ENCODE peak calls at places on chromosome 14, in five cellular contexts. A is HFF-Myc; O is CD8-positive, alpha-beta T cell; U is stomach; L is right lobe of liver. B is an unnamed sample.

GRCh38 chr14:48925184-48925583 is 661.0 kb downstream of the RPS29 start:
- DNase-seq in A (no peak), L (no peak), U (no peak), O (no peak), B (no peak)

GRCh38 chr14:78341827-78342389 is 171.7 kb downstream of the NRXN3 start:
- DNase-seq in U (no peak), O (no peak), A (no peak), L (no peak), B (no peak)

GRCh38 chr14:104363891-104364760 is 215.4 kb upstream of the C14orf180 start:
- DNase-seq in L (peak), U (peak), A (no peak), O (no peak), B (no peak)

GRCh38 chr14:63486729-63487128 is 56.4 kb downstream of the PPP2R5E start:
- DNase-seq in U (no peak), L (no peak), A (no peak), O (no peak), B (no peak)

GRCh38 chr14:36517242-36518030 is 2.6 kb downstream of the NKX2-1 start:
- DNase-seq in A (no peak), U (no peak), L (no peak), O (no peak), B (no peak)

GRCh38 chr14:50964683-50965390 is 20.6 kb upstream of the PYGL start:
- DNase-seq in A (no peak), L (no peak), U (peak), O (no peak), B (peak)

GRCh38 chr14:106691601-106692291 is 1165.4 kb downstream of the TMEM121 start:
- DNase-seq in U (peak), O (peak), A (no peak), L (peak), B (peak)

GRCh38 chr14:101002738-101003137 is 99.2 kb upstream of the RTL1 start:
- DNase-seq in L (no peak), A (no peak), O (no peak), U (no peak), B (no peak)

GRCh38 chr14:23984891-23985607 is 3.7 kb upstream of the DHRS4L2 start:
- DNase-seq in L (no peak), A (peak), O (no peak), U (peak), B (no peak)

GRCh38 chr14:49545071-49545470 is 41.1 kb downstream of the RPS29 start:
- DNase-seq in A (no peak), L (no peak), U (no peak), O (no peak), B (no peak)

GRCh38 chr14:103854822-103855733 is 7.7 kb upstream of the PPP1R13B start:
- DNase-seq in U (peak), A (no peak), L (no peak), O (no peak), B (no peak)

GRCh38 chr14:97312910-97313309 is 515.7 kb downstream of the VRK1 start:
- DNase-seq in L (no peak), O (no peak), A (no peak), U (no peak), B (no peak)

GRCh38 chr14:89477391-89477790 is 60.4 kb upstream of the FOXN3 start:
- DNase-seq in O (no peak), U (peak), L (no peak), A (no peak), B (peak)

GRCh38 chr14:28609228-28609828 is 157.3 kb upstream of the FOXG1 start:
- DNase-seq in L (peak), A (peak), U (peak), O (no peak), B (peak)

GRCh38 chr14:106694638-106695393 is 1168.4 kb downstream of the TMEM121 start:
- DNase-seq in U (no peak), O (peak), L (no peak), A (no peak), B (peak)

GRCh38 chr14:58491593-58491992 is 64.1 kb downstream of the KIAA0586 start:
- DNase-seq in A (no peak), O (no peak), U (no peak), L (no peak), B (no peak)

GRCh38 chr14:91751719-91752118 is 19.8 kb upstream of the CATSPERB start:
- DNase-seq in U (no peak), L (no peak), O (no peak), A (no peak), B (no peak)

GRCh38 chr14:101774006-101774755 is 12.7 kb downstream of the PPP2R5C start:
- DNase-seq in U (no peak), A (no peak), L (no peak), O (no peak), B (no peak)

GRCh38 chr14:95452890-95453712 is 63.3 kb downstream of the SYNE3 start:
- DNase-seq in O (no peak), A (no peak), U (no peak), L (no peak), B (no peak)

GRCh38 chr14:23610090-23610814 is 25.9 kb upstream of the DHRS2 start:
- DNase-seq in A (no peak), L (peak), O (no peak), U (no peak), B (no peak)

GRCh38 chr14:33369041-33369440 is 430.4 kb downstream of the NPAS3 start:
- DNase-seq in U (no peak), L (no peak), O (no peak), A (no peak), B (no peak)

GRCh38 chr14:57189070-57189469 is 79.6 kb downstream of the EXOC5 start:
- DNase-seq in L (no peak), A (peak), U (no peak), O (no peak), B (peak)

GRCh38 chr14:102141797-102142196 is 2.1 kb downstream of the WDR20 start:
- DNase-seq in A (no peak), U (no peak), O (no peak), L (no peak), B (no peak)

GRCh38 chr14:105356927-105357326 is 41.4 kb upstream of the TEX22 start:
- DNase-seq in A (no peak), O (no peak), U (no peak), L (no peak), B (no peak)

GRCh38 chr14:31057701-31058364 is 31.7 kb upstream of the STRN3 start:
- DNase-seq in U (no peak), L (no peak), A (no peak), O (no peak), B (no peak)

GRCh38 chr14:29654910-29655590 is 272.6 kb downstream of the PRKD1 start:
- DNase-seq in U (no peak), A (no peak), O (no peak), L (no peak), B (no peak)

GRCh38 chr14:93115069-93115919 is 431 bp downstream of the ITPK1 start:
- DNase-seq in A (no peak), L (peak), U (peak), O (peak), B (peak)

GRCh38 chr14:53742226-53742607 is 214.4 kb downstream of the BMP4 start:
- DNase-seq in O (no peak), A (no peak), L (no peak), U (no peak), B (no peak)

GRCh38 chr14:61965030-61965745 is 203.0 kb downstream of the SNAPC1 start:
- DNase-seq in A (peak), U (no peak), L (no peak), O (no peak), B (no peak)

GRCh38 chr14:33691907-33692306 is 259.0 kb downstream of the EGLN3 start:
- DNase-seq in O (no peak), U (no peak), A (no peak), L (no peak), B (no peak)

GRCh38 chr14:100775831-100776591 is 49.3 kb downstream of the DLK1 start:
- DNase-seq in O (no peak), U (peak), A (no peak), L (no peak), B (no peak)

GRCh38 chr14:55802986-55803431 is 223.0 kb downstream of the KTN1 start:
- DNase-seq in A (no peak), U (no peak), O (no peak), L (no peak), B (no peak)

GRCh38 chr14:29227631-29228030 is 461.0 kb downstream of the FOXG1 start:
- DNase-seq in L (no peak), O (no peak), A (no peak), U (no peak), B (no peak)

GRCh38 chr14:25111061-25111601 is 61.2 kb upstream of the STXBP6 start:
- DNase-seq in U (peak), O (no peak), L (no peak), A (peak), B (no peak)

GRCh38 chr14:105102893-105103292 is 37.7 kb upstream of the GPR132 start:
- DNase-seq in U (no peak), L (no peak), A (no peak), O (no peak), B (no peak)

GRCh38 chr14:94128216-94128839 is 1.1 kb downstream of the IFI27L2 start:
- DNase-seq in L (no peak), A (no peak), O (no peak), U (peak), B (peak)
- H3K4me3 ChIP-seq in L (no peak), A (peak), O (no peak), U (no peak), B (no peak)

GRCh38 chr14:99363051-99363450 is 91.1 kb upstream of the BCL11B start:
- DNase-seq in O (no peak), A (no peak), L (no peak), U (no peak), B (no peak)

GRCh38 chr14:99359906-99360305 is 87.9 kb upstream of the BCL11B start:
- DNase-seq in L (no peak), O (no peak), A (no peak), U (no peak), B (no peak)

GRCh38 chr14:99363616-99364290 is 91.8 kb upstream of the BCL11B start:
- DNase-seq in L (no peak), U (no peak), O (no peak), A (no peak), B (no peak)

GRCh38 chr14:99361596-99362220 is 89.7 kb upstream of the BCL11B start:
- DNase-seq in A (no peak), U (no peak), O (no peak), L (no peak), B (no peak)

DNA sequence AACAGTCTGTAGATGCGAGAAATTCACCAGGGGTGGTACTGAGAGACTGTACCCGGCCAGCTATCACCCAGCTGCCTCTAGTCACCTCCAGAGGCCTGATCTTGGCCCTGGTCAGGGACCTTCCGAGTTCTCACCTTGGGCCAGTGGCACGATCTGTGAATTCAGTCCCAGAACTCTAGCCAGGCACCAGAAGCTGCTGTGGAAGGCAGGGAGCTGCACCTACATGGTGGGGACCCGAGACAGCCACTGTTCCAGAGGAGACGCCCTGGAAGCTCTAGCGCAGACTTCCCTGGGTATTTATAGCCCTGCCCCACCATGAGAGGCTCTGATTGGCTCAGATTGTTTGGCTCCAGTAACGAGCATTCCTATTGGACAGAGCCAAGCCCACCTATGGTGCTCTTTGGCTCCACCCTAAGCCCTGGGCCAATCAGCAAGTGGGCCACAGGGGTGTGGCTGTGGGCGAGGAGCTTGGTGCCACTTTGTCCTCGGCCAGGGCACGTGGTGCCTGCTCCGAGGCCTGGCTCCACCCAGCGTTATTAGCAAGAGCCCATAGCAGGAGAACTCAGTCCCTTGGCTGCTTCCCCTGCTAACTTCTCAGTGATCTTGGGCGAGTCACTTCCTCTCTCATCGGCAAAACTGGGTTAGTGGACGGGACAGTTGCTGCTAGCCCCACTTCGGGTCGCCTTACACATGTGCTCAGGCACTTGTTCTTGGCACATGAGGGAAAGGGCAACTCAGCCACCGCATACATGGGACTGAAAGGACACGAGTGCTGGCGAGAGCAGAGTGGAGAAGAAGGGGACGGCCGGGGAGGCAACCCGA is 89.0 kb upstream of the BCL11B start:
- DNase-seq in L (no peak), A (no peak), U (no peak), O (no peak), B (peak)
- H3K4me3 ChIP-seq in L (no peak), A (no peak), U (no peak), O (no peak), B (peak)

GRCh38 chr14:68787235-68787727 is 5.6 kb downstream of the ZFP36L1 start:
- DNase-seq in L (no peak), A (no peak), O (peak), U (peak), B (peak)
- H3K4me3 ChIP-seq in L (peak), A (no peak), O (peak), U (peak), B (no peak)

GRCh38 chr14:99234366-99234765 is 37.6 kb downstream of the BCL11B start:
- DNase-seq in L (no peak), U (no peak), O (no peak), A (no peak), B (no peak)

GRCh38 chr14:99236386-99237133 is 35.4 kb downstream of the BCL11B start:
- DNase-seq in A (no peak), L (no peak), O (peak), U (no peak), B (no peak)

GRCh38 chr14:99234982-99235491 is 37.0 kb downstream of the BCL11B start:
- DNase-seq in U (no peak), O (peak), L (no peak), A (no peak), B (no peak)

GRCh38 chr14:99237288-99237687 is 34.7 kb downstream of the BCL11B start:
- DNase-seq in A (no peak), O (peak), L (no peak), U (no peak), B (no peak)

DNA sequence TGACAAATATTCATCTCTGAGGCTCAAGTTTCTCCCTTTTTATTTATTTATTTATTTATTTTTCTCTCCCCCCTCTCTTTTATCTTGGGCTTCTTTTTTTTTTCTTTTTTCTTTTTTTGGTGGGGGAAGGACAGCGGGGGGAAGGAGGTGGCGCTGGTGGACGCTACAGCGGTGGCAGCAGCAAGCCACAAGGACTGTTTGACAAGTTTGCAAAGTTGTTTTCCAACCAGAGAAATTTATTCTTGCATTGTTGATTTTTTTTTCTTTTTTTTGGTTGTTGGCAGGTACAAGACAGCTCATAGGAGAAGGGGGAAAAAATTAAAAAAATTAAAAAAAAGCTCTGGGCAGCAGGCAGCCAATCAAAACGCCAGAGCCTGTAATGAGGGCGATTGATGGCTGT is 36.4 kb downstream of the BCL11B start:
- DNase-seq in L (no peak), U (no peak), A (no peak), O (peak), B (no peak)
- H3K4me3 ChIP-seq in L (no peak), U (no peak), A (no peak), O (peak), B (no peak)

GRCh38 chr14:22410497-22410896 is 178.5 kb downstream of the DAD1 start:
- DNase-seq in A (no peak), U (no peak), L (no peak), O (no peak), B (no peak)
- H3K4me3 ChIP-seq in A (no peak), U (no peak), L (no peak), O (no peak), B (no peak)

B was measured in testis.